ENCODE peak calls at places on chromosomes 5 and 9, in seven cellular contexts. C is endothelial cell; B is GM20000; H is H9; P is thyroid gland; D is CD8-positive, alpha-beta T cell; N is sigmoid colon. A is an unnamed sample.

GRCh38 chr9:36728651-36729520 is 156.2 kb downstream of the MELK start:
- DNase-seq in C (peak), B (peak), H (peak), P (peak), D (peak), N (no peak), A (peak)

GRCh38 chr9:4762889-4763521 is 22.0 kb upstream of the AK3 start:
- DNase-seq in C (peak), B (peak), H (peak), P (no peak), D (no peak), N (peak), A (peak)

GRCh38 chr9:121820286-121821005 is 169.0 kb downstream of the DAB2IP start:
- DNase-seq in C (no peak), B (no peak), H (no peak), P (no peak), D (no peak), N (no peak), A (no peak)

GRCh38 chr5:77155179-77155839 is 55.2 kb upstream of the PDE8B start:
- DNase-seq in C (no peak), B (no peak), H (no peak), P (no peak), D (peak), N (no peak), A (no peak)

GRCh38 chr9:35725362-35725761 is 6.6 kb downstream of the TLN1 start:
- DNase-seq in C (no peak), B (no peak), H (no peak), P (no peak), D (no peak), N (peak), A (no peak)

GRCh38 chr9:86944974-86945867 is 2.1 kb downstream of the GAS1 start:
- DNase-seq in C (peak), B (no peak), H (peak), P (no peak), D (no peak), N (peak), A (no peak)

GRCh38 chr9:2179557-2179956 is 164.4 kb downstream of the SMARCA2 start:
- DNase-seq in C (no peak), B (no peak), H (no peak), P (no peak), D (no peak), N (no peak), A (no peak)

GRCh38 chr9:35490910-35491465 is 1.1 kb downstream of the RUSC2 start:
- DNase-seq in C (no peak), B (no peak), H (no peak), P (no peak), D (no peak), N (no peak), A (no peak)

GRCh38 chr9:93954436-93955355 is at the start of gene BARX1:
- DNase-seq in C (no peak), B (peak), H (peak), P (no peak), D (no peak), N (peak), A (no peak)

GRCh38 chr9:30732060-30732459 is 1652.4 kb upstream of the ACO1 start:
- DNase-seq in C (no peak), B (no peak), H (peak), P (no peak), D (no peak), N (no peak), A (no peak)
- TF ChIP-seq CTCF in C (no peak), B (no peak), H (peak), P (no peak), D (no peak), N (no peak), A (no peak)

GRCh38 chr5:143318833-143319232 is 84.7 kb downstream of the NR3C1 start:
- DNase-seq in C (no peak), B (no peak), H (no peak), P (no peak), D (no peak), N (no peak), A (no peak)
- TF ChIP-seq CTCF in C (no peak), B (no peak), H (no peak), P (no peak), D (no peak), N (no peak), A (no peak)

GRCh38 chr5:154086123-154086522 is 47.4 kb downstream of the MFAP3 start:
- DNase-seq in C (no peak), B (no peak), H (no peak), P (no peak), D (no peak), N (no peak), A (no peak)

GRCh38 chr5:154084255-154084654 is 45.5 kb downstream of the MFAP3 start:
- DNase-seq in C (no peak), B (no peak), H (no peak), P (peak), D (no peak), N (no peak), A (no peak)

GRCh38 chr5:154087260-154087659 is 48.5 kb downstream of the MFAP3 start:
- DNase-seq in C (no peak), B (no peak), H (no peak), P (peak), D (no peak), N (no peak), A (no peak)

GRCh38 chr5:154088801-154089200 is 50.0 kb downstream of the MFAP3 start:
- DNase-seq in C (no peak), B (no peak), H (no peak), P (no peak), D (no peak), N (no peak), A (no peak)

GRCh38 chr5:154086641-154087040 is 47.9 kb downstream of the MFAP3 start:
- DNase-seq in C (no peak), B (no peak), H (no peak), P (no peak), D (no peak), N (no peak), A (no peak)
- TF ChIP-seq CTCF in C (no peak), B (no peak), H (no peak), P (no peak), D (no peak), N (no peak), A (no peak)

DNA sequence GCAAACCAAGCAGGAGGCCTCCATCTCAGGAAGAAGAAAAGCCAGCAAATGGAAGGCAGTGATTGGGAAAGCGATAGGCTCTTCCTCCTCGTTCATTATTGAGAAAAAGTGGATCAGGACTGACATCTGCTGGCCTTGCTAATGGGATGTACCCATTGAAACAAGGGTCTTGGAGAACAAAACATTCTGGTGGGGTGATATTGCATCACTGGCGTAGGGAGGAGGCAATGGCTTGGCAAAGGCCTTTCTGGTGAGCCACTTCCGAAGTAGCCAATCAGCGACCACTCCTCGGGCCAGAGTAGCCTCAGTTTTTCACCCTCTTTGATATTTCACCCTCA is 86.7 kb upstream of the NFIB start:
- DNase-seq in C (peak), B (no peak), H (peak), P (peak), D (no peak), N (peak), A (peak)
- TF ChIP-seq CTCF in C (peak), B (no peak), H (peak), P (no peak), D (no peak), N (no peak), A (no peak)

GRCh38 chr5:161530700-161531099 is 15.8 kb downstream of the GABRB2 start:
- DNase-seq in C (no peak), B (no peak), H (no peak), P (no peak), D (no peak), N (no peak), A (no peak)

DNA sequence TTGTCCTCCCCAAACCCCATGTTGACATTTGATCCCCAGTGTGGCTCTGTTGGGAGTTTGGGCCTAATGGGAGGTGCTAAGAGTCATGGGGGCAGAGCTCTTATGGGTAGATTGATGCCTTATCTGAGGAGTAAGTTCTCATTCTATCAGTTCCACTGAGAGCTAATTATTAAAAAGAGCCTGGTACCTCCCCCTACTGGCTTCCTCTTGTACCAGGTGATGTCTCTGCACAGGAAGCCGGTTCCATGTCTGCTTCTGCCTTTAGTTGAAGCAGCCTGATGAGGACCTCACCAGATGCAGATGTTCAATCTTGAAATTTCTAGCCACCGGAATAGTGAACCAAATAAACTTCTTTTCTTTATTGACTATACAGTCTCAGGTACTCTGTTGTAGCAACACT is 10.8 kb downstream of the GABRB2 start:
- DNase-seq in C (no peak), B (no peak), H (no peak), P (no peak), D (no peak), N (no peak), A (no peak)
- TF ChIP-seq CTCF in C (no peak), B (no peak), H (peak), P (no peak), D (no peak), N (no peak), A (peak)

GRCh38 chr9:99385215-99385614 is 163.1 kb downstream of the SEC61B start:
- DNase-seq in C (no peak), B (no peak), H (no peak), P (no peak), D (no peak), N (no peak), A (no peak)
- TF ChIP-seq CTCF in C (no peak), B (no peak), H (peak), P (no peak), D (no peak), N (no peak), A (peak)

GRCh38 chr9:31637265-31637664 is 747.2 kb upstream of the ACO1 start:
- DNase-seq in C (no peak), B (no peak), H (no peak), P (no peak), D (no peak), N (no peak), A (no peak)
- TF ChIP-seq CTCF in C (no peak), B (no peak), H (no peak), P (no peak), D (no peak), N (no peak), A (no peak)